ENCODE peak calls at places on chromosomes 4 and X, in six cellular contexts. C is transverse colon, M is body of pancreas, O is HFF-Myc, E is cardiac muscle cell, Y is A549. P is an unnamed sample.

GRCh38 chr4:163344147-163345050 is 707 bp downstream of the NPY5R start:
- DNase-seq in C (no peak), M (no peak), O (no peak), E (peak), Y (peak), P (no peak)

GRCh38 chr4:129342820-129343219 is 246.9 kb downstream of the C4orf33 start:
- DNase-seq in C (no peak), M (no peak), O (no peak), E (peak), Y (no peak), P (no peak)

GRCh38 chrX:57573754-57574153 is 18.1 kb upstream of the ZXDB start:
- DNase-seq in C (no peak), M (no peak), O (no peak), E (no peak), Y (no peak), P (no peak)

GRCh38 chr4:37651781-37652377 is 34.3 kb downstream of the RELL1 start:
- DNase-seq in C (no peak), M (no peak), O (no peak), E (no peak), Y (no peak), P (no peak)

GRCh38 chr4:107951551-107951950 is 20.2 kb downstream of the CYP2U1 start:
- DNase-seq in C (no peak), M (no peak), O (no peak), E (peak), Y (no peak), P (no peak)

GRCh38 chr4:153464068-153464467 is 2.1 kb upstream of the TMEM131L start:
- DNase-seq in C (no peak), M (no peak), O (no peak), E (no peak), Y (no peak), P (no peak)

GRCh38 chrX:148933881-148934280 is 433.5 kb downstream of the AFF2 start:
- DNase-seq in C (no peak), M (no peak), O (no peak), E (no peak), Y (no peak), P (no peak)

GRCh38 chrX:54182194-54182863 is 725 bp downstream of the FAM120C start:
- DNase-seq in C (peak), M (peak), O (no peak), E (peak), Y (peak), P (peak)

GRCh38 chr4:66376921-66377320 is 706.6 kb upstream of the EPHA5 start:
- DNase-seq in C (no peak), M (no peak), O (no peak), E (peak), Y (no peak), P (no peak)

GRCh38 chr4:139913398-139913990 is 240.5 kb downstream of the MAML3 start:
- DNase-seq in C (no peak), M (peak), O (no peak), E (peak), Y (no peak), P (no peak)

GRCh38 chrX:25021132-25021498 is 5.3 kb upstream of the ARX start:
- DNase-seq in C (no peak), M (no peak), O (no peak), E (no peak), Y (peak), P (no peak)

GRCh38 chr4:52937829-52938228 is 75.7 kb downstream of the RASL11B start:
- DNase-seq in C (no peak), M (no peak), O (no peak), E (no peak), Y (no peak), P (no peak)

GRCh38 chr4:122810669-122811068 is 16.0 kb upstream of the FGF2 start:
- DNase-seq in C (no peak), M (no peak), O (no peak), E (no peak), Y (no peak), P (no peak)

GRCh38 chrX:8191022-8191421 is 20.0 kb upstream of the VCX2 start:
- DNase-seq in C (peak), M (no peak), O (no peak), E (no peak), Y (no peak), P (peak)

GRCh38 chr4:12729384-12729783 is 754.8 kb downstream of the RAB28 start:
- DNase-seq in C (no peak), M (no peak), O (peak), E (peak), Y (no peak), P (no peak)

GRCh38 chrX:2572740-2573139 is 72.0 kb upstream of the DHRSX start:
- DNase-seq in C (no peak), M (no peak), O (no peak), E (no peak), Y (peak), P (no peak)

GRCh38 chr4:52750819-52751348 is 341 bp downstream of the ERVMER34-1 start:
- DNase-seq in C (peak), M (peak), O (no peak), E (no peak), Y (peak), P (no peak)

GRCh38 chr4:86132459-86132858 is 227.4 kb downstream of the MAPK10 start:
- DNase-seq in C (no peak), M (no peak), O (no peak), E (no peak), Y (no peak), P (no peak)

GRCh38 chr4:86129546-86129945 is 230.3 kb downstream of the MAPK10 start:
- DNase-seq in C (no peak), M (no peak), O (no peak), E (no peak), Y (no peak), P (no peak)

GRCh38 chr4:86131456-86131855 is 228.4 kb downstream of the MAPK10 start:
- DNase-seq in C (no peak), M (no peak), O (no peak), E (no peak), Y (no peak), P (no peak)

DNA sequence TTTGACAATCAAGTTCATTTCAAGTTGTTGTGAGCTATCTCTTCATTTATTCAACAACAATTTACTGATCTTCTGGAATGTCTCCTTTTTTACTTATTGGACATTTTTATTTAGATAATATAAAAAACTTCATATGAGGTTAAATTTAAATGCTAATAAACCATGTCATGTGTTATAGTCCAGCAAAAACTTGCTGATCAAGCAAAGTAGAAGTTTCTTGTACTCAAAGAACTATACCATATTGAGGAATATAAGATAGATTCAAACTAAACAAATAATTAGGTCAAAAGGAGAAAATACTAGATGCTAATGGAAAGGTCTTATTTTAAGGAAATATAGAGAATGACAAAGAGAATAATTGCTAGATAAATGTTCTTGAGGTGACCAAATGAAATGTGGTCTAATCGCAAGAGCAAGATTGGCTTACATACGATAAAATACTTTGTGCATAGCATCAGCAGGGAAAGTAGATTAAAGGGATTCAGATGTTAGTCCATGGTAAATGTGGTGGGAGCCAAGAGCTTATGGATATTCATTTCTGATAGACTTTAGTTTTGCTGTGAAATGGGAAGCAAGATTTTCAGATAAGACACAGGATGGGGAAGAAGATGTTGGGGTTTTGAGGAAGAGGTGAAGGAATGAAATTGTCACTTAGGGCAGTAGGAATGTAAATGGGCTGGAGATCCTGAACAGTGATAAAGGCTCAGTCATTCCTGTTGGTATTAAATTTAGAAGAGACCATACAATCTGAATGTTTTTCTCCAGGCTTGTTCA is 229.5 kb downstream of the MAPK10 start:
- DNase-seq in C (no peak), M (no peak), O (no peak), E (no peak), Y (no peak), P (no peak)
- H3K4me3 ChIP-seq in C (no peak), M (no peak), O (no peak), E (no peak), Y (no peak), P (no peak)

GRCh38 chr4:2318885-2319284 is 57.0 kb upstream of the MXD4 start:
- DNase-seq in C (no peak), M (no peak), O (no peak), E (no peak), Y (no peak), P (no peak)
- H3K4me3 ChIP-seq in C (no peak), M (no peak), O (no peak), E (no peak), Y (no peak), P (no peak)

GRCh38 chr4:82797591-82798081 is 960 bp downstream of the SCD5 start:
- DNase-seq in C (peak), M (peak), O (no peak), E (peak), Y (no peak), P (peak)
- H3K4me3 ChIP-seq in C (peak), M (no peak), O (peak), E (peak), Y (peak), P (peak)

GRCh38 chrX:81121513-81122363 is 80.0 kb downstream of the HMGN5 start:
- DNase-seq in C (peak), M (peak), O (peak), E (peak), Y (peak), P (peak)

GRCh38 chrX:81114757-81115156 is 87.0 kb downstream of the HMGN5 start:
- DNase-seq in C (no peak), M (no peak), O (no peak), E (no peak), Y (no peak), P (no peak)

GRCh38 chrX:81120936-81121351 is 80.8 kb downstream of the HMGN5 start:
- DNase-seq in C (peak), M (peak), O (no peak), E (peak), Y (peak), P (peak)

DNA sequence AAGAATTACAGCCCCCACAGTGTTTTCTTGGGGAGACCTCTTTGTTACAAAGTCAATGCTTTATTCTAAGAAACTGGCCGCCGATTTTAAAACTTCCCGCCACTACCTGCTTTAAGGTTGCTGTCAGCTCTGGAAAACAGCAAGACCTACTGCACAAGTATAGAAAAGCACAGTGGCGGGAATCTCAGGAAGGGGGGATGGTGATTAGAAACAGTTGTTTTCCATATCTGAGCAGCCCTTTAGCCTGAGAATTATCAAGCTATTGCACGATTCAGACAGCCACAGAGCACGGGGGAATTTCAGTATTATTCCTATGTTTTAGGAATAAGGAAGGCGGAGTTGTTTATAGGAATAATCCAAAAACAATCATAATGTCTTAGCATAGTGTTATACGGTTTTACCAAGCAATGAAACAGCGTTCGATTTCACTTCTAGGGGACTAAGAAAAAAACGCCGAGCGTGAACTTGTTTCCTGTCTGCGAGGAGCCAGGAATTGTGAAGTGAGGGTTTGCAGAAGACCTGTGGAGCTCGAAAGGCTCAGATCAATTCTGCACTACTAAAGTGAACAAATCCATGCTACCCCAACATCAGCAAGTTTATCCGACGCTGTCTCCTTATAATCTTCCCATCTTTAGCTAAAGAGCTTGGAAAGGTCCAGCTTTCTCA is 81.3 kb downstream of the HMGN5 start:
- DNase-seq in C (no peak), M (no peak), O (no peak), E (no peak), Y (no peak), P (peak)
- H3K4me3 ChIP-seq in C (peak), M (no peak), O (peak), E (peak), Y (peak), P (peak)